ENCODE peak calls at places on chromosomes 13 and 19, in six cellular contexts. One of them, this sample, is unnamed.

GRCh38 chr19:29510701-29511265 is 15.0 kb upstream of the VSTM2B start:
- DNase-seq in PC-3: no peak
- DNase-seq in neural crest cell: no peak
- DNase-seq in progenitor cell of endocrine pancreas: no peak
- DNase-seq in breast epithelium: no peak
- DNase-seq in dorsolateral prefrontal cortex: no peak
- DNase-seq in this sample: no peak

GRCh38 chr13:76463314-76463713 is 422.9 kb downstream of the KCTD12 start:
- DNase-seq in PC-3: peak
- DNase-seq in neural crest cell: no peak
- DNase-seq in progenitor cell of endocrine pancreas: no peak
- DNase-seq in breast epithelium: no peak
- DNase-seq in dorsolateral prefrontal cortex: no peak
- DNase-seq in this sample: no peak

GRCh38 chr19:10830370-10830769 is 5.6 kb downstream of the TMED1 start:
- DNase-seq in PC-3: no peak
- DNase-seq in neural crest cell: no peak
- DNase-seq in progenitor cell of endocrine pancreas: no peak
- DNase-seq in breast epithelium: no peak
- DNase-seq in dorsolateral prefrontal cortex: no peak
- DNase-seq in this sample: no peak

GRCh38 chr13:29893438-29893837 is 43.0 kb upstream of the UBL3 start:
- DNase-seq in PC-3: no peak
- DNase-seq in neural crest cell: no peak
- DNase-seq in progenitor cell of endocrine pancreas: no peak
- DNase-seq in breast epithelium: no peak
- DNase-seq in dorsolateral prefrontal cortex: no peak
- DNase-seq in this sample: no peak

GRCh38 chr13:19713186-19713965 is 69.4 kb downstream of the PSPC1 start:
- DNase-seq in PC-3: peak
- DNase-seq in neural crest cell: no peak
- DNase-seq in progenitor cell of endocrine pancreas: no peak
- DNase-seq in breast epithelium: no peak
- DNase-seq in dorsolateral prefrontal cortex: no peak
- DNase-seq in this sample: no peak

GRCh38 chr13:57286511-57287098 is 119.6 kb downstream of the PRR20E start:
- DNase-seq in PC-3: no peak
- DNase-seq in neural crest cell: no peak
- DNase-seq in progenitor cell of endocrine pancreas: peak
- DNase-seq in breast epithelium: no peak
- DNase-seq in dorsolateral prefrontal cortex: no peak
- DNase-seq in this sample: no peak

GRCh38 chr13:30818323-30818960 is 83.1 kb downstream of the ALOX5AP start:
- DNase-seq in PC-3: no peak
- DNase-seq in neural crest cell: no peak
- DNase-seq in progenitor cell of endocrine pancreas: no peak
- DNase-seq in breast epithelium: no peak
- DNase-seq in dorsolateral prefrontal cortex: no peak
- DNase-seq in this sample: no peak

GRCh38 chr13:114082849-114083645 is 49.4 kb downstream of the RASA3 start:
- DNase-seq in PC-3: no peak
- DNase-seq in neural crest cell: no peak
- DNase-seq in progenitor cell of endocrine pancreas: no peak
- DNase-seq in breast epithelium: no peak
- DNase-seq in dorsolateral prefrontal cortex: peak
- DNase-seq in this sample: no peak

GRCh38 chr13:80952158-80952557 is 611.2 kb upstream of the SPRY2 start:
- DNase-seq in PC-3: no peak
- DNase-seq in neural crest cell: no peak
- DNase-seq in progenitor cell of endocrine pancreas: no peak
- DNase-seq in breast epithelium: no peak
- DNase-seq in dorsolateral prefrontal cortex: no peak
- DNase-seq in this sample: no peak

DNA sequence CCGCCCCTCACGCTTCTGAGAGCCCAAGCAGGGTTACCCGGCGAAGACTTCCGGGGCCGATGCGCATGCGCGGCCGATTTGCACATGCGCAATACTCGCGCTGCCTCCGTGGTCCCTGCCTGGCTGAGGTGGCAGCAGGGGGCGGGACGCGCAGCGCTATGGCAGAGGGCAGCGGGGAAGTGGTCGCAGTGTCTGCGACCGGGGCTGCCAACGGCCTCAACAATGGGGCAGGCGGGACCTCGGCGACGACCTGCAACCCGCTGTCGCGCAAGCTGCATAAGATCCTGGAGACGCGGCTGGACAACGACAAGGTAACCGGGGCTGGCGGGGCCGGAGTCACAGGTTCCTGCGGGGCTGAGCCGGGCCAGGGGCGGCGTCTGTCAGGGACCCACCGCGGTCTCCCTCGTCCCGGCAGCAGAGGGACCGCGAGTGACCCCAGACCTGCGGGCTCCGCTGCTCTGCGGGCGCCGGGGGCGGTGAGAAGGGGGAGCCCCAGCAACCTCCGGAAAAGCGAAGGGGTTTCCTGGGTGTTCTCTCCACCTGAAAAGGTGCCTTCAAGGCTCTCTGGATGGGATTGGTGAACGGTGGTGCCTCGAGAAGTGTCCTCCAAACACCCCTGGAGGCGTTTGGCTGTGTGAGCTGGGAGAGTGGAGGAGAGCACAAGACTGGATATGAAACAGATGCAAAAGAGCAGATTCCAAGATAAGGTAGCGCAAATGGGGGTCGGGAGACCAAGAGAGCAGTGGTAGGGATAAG is at the start of gene COG6:
- DNase-seq in PC-3: peak
- DNase-seq in neural crest cell: peak
- DNase-seq in progenitor cell of endocrine pancreas: peak
- DNase-seq in breast epithelium: peak
- DNase-seq in dorsolateral prefrontal cortex: peak
- DNase-seq in this sample: peak
- TF ChIP-seq CTCF in PC-3: no peak
- TF ChIP-seq CTCF in neural crest cell: peak
- TF ChIP-seq CTCF in progenitor cell of endocrine pancreas: peak
- TF ChIP-seq CTCF in breast epithelium: no peak
- TF ChIP-seq CTCF in dorsolateral prefrontal cortex: peak
- TF ChIP-seq CTCF in this sample: peak

DNA sequence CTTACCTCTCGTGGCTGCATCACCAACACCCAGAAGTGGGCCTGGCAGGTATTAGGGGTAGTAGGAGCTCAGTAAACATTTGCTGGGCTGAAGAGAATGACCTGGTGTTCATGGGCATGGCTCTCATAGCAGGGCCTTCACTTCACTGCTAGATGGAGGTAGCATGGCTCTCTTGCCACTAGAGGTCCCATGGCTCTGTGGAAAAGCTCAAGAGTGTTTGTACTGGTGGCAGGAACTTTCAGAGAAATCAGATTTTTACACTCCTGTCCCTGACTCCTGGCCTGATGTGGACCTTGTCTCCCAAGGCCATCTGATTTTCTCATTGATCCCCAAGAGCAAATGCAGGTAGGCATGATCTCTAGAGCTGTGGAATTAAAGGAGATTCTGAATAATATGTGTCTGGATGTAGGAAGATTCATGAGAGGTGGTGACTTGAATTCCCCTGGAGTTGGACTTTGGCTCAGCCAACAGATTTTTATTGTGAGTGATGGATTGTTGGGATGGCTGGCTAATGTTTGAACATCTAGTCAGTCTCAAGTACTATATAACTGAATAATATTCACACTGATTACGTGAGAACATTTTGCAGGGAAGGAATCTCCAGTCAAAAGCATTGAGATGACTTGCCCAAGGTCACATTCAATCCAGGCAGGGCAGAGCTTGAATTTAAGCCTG is 5.8 kb downstream of the ZNF574 start:
- DNase-seq in PC-3: peak
- DNase-seq in neural crest cell: no peak
- DNase-seq in progenitor cell of endocrine pancreas: no peak
- DNase-seq in breast epithelium: no peak
- DNase-seq in dorsolateral prefrontal cortex: no peak
- DNase-seq in this sample: no peak
- TF ChIP-seq CTCF in PC-3: peak
- TF ChIP-seq CTCF in neural crest cell: peak
- TF ChIP-seq CTCF in progenitor cell of endocrine pancreas: peak
- TF ChIP-seq CTCF in breast epithelium: no peak
- TF ChIP-seq CTCF in dorsolateral prefrontal cortex: no peak
- TF ChIP-seq CTCF in this sample: peak

DNA sequence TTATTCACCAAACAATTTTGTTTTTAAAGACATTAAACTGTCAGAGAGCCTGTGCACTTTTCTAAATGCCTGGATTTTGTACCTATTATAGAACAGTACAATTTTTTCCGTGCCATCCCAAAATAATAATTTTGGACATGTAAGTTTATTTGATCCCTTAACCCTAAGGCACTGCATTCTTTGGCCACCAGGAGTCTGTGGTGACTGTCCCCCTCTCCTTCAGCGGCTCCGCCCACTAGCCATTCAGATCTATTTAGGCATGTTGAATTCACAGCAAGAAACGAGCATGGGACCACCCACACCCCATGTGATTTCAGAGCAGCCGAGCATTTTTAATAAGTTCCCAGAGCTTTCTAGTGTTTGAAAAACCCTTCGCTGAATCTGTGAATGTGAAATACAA is 567.5 kb downstream of the MYO16 start:
- DNase-seq in PC-3: no peak
- DNase-seq in neural crest cell: peak
- DNase-seq in progenitor cell of endocrine pancreas: no peak
- DNase-seq in breast epithelium: no peak
- DNase-seq in dorsolateral prefrontal cortex: no peak
- DNase-seq in this sample: no peak
- TF ChIP-seq CTCF in PC-3: no peak
- TF ChIP-seq CTCF in neural crest cell: peak
- TF ChIP-seq CTCF in progenitor cell of endocrine pancreas: peak
- TF ChIP-seq CTCF in breast epithelium: no peak
- TF ChIP-seq CTCF in dorsolateral prefrontal cortex: no peak
- TF ChIP-seq CTCF in this sample: no peak

GRCh38 chr19:34370983-34371382 is 6.0 kb downstream of the GPI start:
- DNase-seq in PC-3: no peak
- DNase-seq in neural crest cell: no peak
- DNase-seq in progenitor cell of endocrine pancreas: no peak
- DNase-seq in breast epithelium: no peak
- DNase-seq in dorsolateral prefrontal cortex: no peak
- DNase-seq in this sample: no peak

GRCh38 chr19:34367424-34367957 is 2.5 kb downstream of the GPI start:
- DNase-seq in PC-3: no peak
- DNase-seq in neural crest cell: no peak
- DNase-seq in progenitor cell of endocrine pancreas: no peak
- DNase-seq in breast epithelium: no peak
- DNase-seq in dorsolateral prefrontal cortex: no peak
- DNase-seq in this sample: no peak

GRCh38 chr19:34368338-34368737 is 3.3 kb downstream of the GPI start:
- DNase-seq in PC-3: no peak
- DNase-seq in neural crest cell: no peak
- DNase-seq in progenitor cell of endocrine pancreas: no peak
- DNase-seq in breast epithelium: no peak
- DNase-seq in dorsolateral prefrontal cortex: no peak
- DNase-seq in this sample: no peak

GRCh38 chr19:34366670-34367423 is 1.9 kb downstream of the GPI start:
- DNase-seq in PC-3: no peak
- DNase-seq in neural crest cell: no peak
- DNase-seq in progenitor cell of endocrine pancreas: no peak
- DNase-seq in breast epithelium: no peak
- DNase-seq in dorsolateral prefrontal cortex: no peak
- DNase-seq in this sample: no peak

DNA sequence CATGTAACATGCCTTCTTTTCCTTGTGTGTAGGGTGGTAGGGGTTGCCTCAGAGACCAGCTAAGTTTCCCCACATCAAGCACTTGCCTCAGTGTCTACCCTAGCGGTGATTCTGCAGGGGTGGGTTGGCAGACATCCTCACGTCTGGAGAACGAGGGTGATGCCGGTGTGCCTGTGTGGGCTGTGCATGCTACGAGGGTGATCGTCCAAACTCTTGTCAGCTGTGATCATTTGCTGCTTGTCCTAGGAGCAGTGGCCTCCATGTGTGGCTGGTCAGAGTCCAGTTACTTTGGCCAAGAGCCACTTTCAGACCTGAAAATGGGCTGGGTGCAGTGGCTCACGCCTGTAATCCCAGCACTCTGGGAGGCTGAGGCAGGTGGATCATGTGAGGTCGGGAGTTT is 5.1 kb downstream of the GPI start:
- DNase-seq in PC-3: no peak
- DNase-seq in neural crest cell: no peak
- DNase-seq in progenitor cell of endocrine pancreas: no peak
- DNase-seq in breast epithelium: no peak
- DNase-seq in dorsolateral prefrontal cortex: no peak
- DNase-seq in this sample: no peak
- TF ChIP-seq CTCF in PC-3: no peak
- TF ChIP-seq CTCF in neural crest cell: no peak
- TF ChIP-seq CTCF in progenitor cell of endocrine pancreas: no peak
- TF ChIP-seq CTCF in breast epithelium: no peak
- TF ChIP-seq CTCF in dorsolateral prefrontal cortex: no peak
- TF ChIP-seq CTCF in this sample: no peak

This sample was measured in tibial nerve.